ENCODE peak calls at places on chromosomes 16 and 17, in five cellular contexts. One of them, this sample, is unnamed.

GRCh38 chr17:66431910-66432309 is 129.5 kb downstream of the PRKCA start:
- DNase-seq in activated CD4-positive, alpha-beta T cell treated with anti-CD3 and anti-CD28 coated beads, Interleukin-2, amount 50 U/mL, for 24 hours: no peak
- DNase-seq in stimulated activated CD4-positive, alpha-beta T cell treated with anti-CD3 and anti-CD28 coated beads, Interleukin-2, amount 100 ng/mL, for 4 hours: no peak
- DNase-seq in WTC11: no peak
- DNase-seq in T follicular helper cell: no peak
- DNase-seq in this sample: no peak

GRCh38 chr17:21379080-21379711 is 3.0 kb downstream of the KCNJ12 start:
- DNase-seq in activated CD4-positive, alpha-beta T cell treated with anti-CD3 and anti-CD28 coated beads, Interleukin-2, amount 50 U/mL, for 24 hours: no peak
- DNase-seq in stimulated activated CD4-positive, alpha-beta T cell treated with anti-CD3 and anti-CD28 coated beads, Interleukin-2, amount 100 ng/mL, for 4 hours: no peak
- DNase-seq in WTC11: no peak
- DNase-seq in T follicular helper cell: no peak
- DNase-seq in this sample: no peak

GRCh38 chr17:16002708-16003265 is 3.2 kb downstream of the TTC19 start:
- DNase-seq in activated CD4-positive, alpha-beta T cell treated with anti-CD3 and anti-CD28 coated beads, Interleukin-2, amount 50 U/mL, for 24 hours: no peak
- DNase-seq in stimulated activated CD4-positive, alpha-beta T cell treated with anti-CD3 and anti-CD28 coated beads, Interleukin-2, amount 100 ng/mL, for 4 hours: no peak
- DNase-seq in WTC11: no peak
- DNase-seq in T follicular helper cell: no peak
- DNase-seq in this sample: no peak

GRCh38 chr17:77247048-77247541 is 106.3 kb downstream of the SEC14L1 start:
- DNase-seq in activated CD4-positive, alpha-beta T cell treated with anti-CD3 and anti-CD28 coated beads, Interleukin-2, amount 50 U/mL, for 24 hours: peak
- DNase-seq in stimulated activated CD4-positive, alpha-beta T cell treated with anti-CD3 and anti-CD28 coated beads, Interleukin-2, amount 100 ng/mL, for 4 hours: peak
- DNase-seq in WTC11: peak
- DNase-seq in T follicular helper cell: peak
- DNase-seq in this sample: peak

GRCh38 chr17:38912221-38912813 is 13.1 kb upstream of the LASP1NB start:
- DNase-seq in activated CD4-positive, alpha-beta T cell treated with anti-CD3 and anti-CD28 coated beads, Interleukin-2, amount 50 U/mL, for 24 hours: no peak
- DNase-seq in stimulated activated CD4-positive, alpha-beta T cell treated with anti-CD3 and anti-CD28 coated beads, Interleukin-2, amount 100 ng/mL, for 4 hours: no peak
- DNase-seq in WTC11: no peak
- DNase-seq in T follicular helper cell: no peak
- DNase-seq in this sample: no peak

GRCh38 chr17:42894283-42895184 is 6.1 kb upstream of the G6PC1 start:
- DNase-seq in activated CD4-positive, alpha-beta T cell treated with anti-CD3 and anti-CD28 coated beads, Interleukin-2, amount 50 U/mL, for 24 hours: no peak
- DNase-seq in stimulated activated CD4-positive, alpha-beta T cell treated with anti-CD3 and anti-CD28 coated beads, Interleukin-2, amount 100 ng/mL, for 4 hours: no peak
- DNase-seq in WTC11: no peak
- DNase-seq in T follicular helper cell: no peak
- DNase-seq in this sample: no peak

GRCh38 chr17:47757416-47757815 is 24.4 kb downstream of the TBX21 start:
- DNase-seq in activated CD4-positive, alpha-beta T cell treated with anti-CD3 and anti-CD28 coated beads, Interleukin-2, amount 50 U/mL, for 24 hours: no peak
- DNase-seq in stimulated activated CD4-positive, alpha-beta T cell treated with anti-CD3 and anti-CD28 coated beads, Interleukin-2, amount 100 ng/mL, for 4 hours: no peak
- DNase-seq in WTC11: no peak
- DNase-seq in T follicular helper cell: no peak
- DNase-seq in this sample: no peak

GRCh38 chr17:48718162-48718780 is 4.0 kb downstream of the PRAC1 start:
- DNase-seq in activated CD4-positive, alpha-beta T cell treated with anti-CD3 and anti-CD28 coated beads, Interleukin-2, amount 50 U/mL, for 24 hours: no peak
- DNase-seq in stimulated activated CD4-positive, alpha-beta T cell treated with anti-CD3 and anti-CD28 coated beads, Interleukin-2, amount 100 ng/mL, for 4 hours: no peak
- DNase-seq in WTC11: no peak
- DNase-seq in T follicular helper cell: no peak
- DNase-seq in this sample: no peak

GRCh38 chr16:47180073-47180472 is 36.3 kb upstream of the NETO2 start:
- DNase-seq in activated CD4-positive, alpha-beta T cell treated with anti-CD3 and anti-CD28 coated beads, Interleukin-2, amount 50 U/mL, for 24 hours: no peak
- DNase-seq in stimulated activated CD4-positive, alpha-beta T cell treated with anti-CD3 and anti-CD28 coated beads, Interleukin-2, amount 100 ng/mL, for 4 hours: no peak
- DNase-seq in WTC11: no peak
- DNase-seq in T follicular helper cell: no peak
- DNase-seq in this sample: no peak

GRCh38 chr16:73683804-73684203 is 612.8 kb upstream of the PSMD7 start:
- DNase-seq in activated CD4-positive, alpha-beta T cell treated with anti-CD3 and anti-CD28 coated beads, Interleukin-2, amount 50 U/mL, for 24 hours: no peak
- DNase-seq in stimulated activated CD4-positive, alpha-beta T cell treated with anti-CD3 and anti-CD28 coated beads, Interleukin-2, amount 100 ng/mL, for 4 hours: no peak
- DNase-seq in WTC11: no peak
- DNase-seq in T follicular helper cell: no peak
- DNase-seq in this sample: no peak

GRCh38 chr16:85528528-85529387 is 84.4 kb upstream of the GSE1 start:
- DNase-seq in activated CD4-positive, alpha-beta T cell treated with anti-CD3 and anti-CD28 coated beads, Interleukin-2, amount 50 U/mL, for 24 hours: no peak
- DNase-seq in stimulated activated CD4-positive, alpha-beta T cell treated with anti-CD3 and anti-CD28 coated beads, Interleukin-2, amount 100 ng/mL, for 4 hours: no peak
- DNase-seq in WTC11: no peak
- DNase-seq in T follicular helper cell: no peak
- DNase-seq in this sample: no peak

GRCh38 chr17:4506180-4506814 is 7.6 kb downstream of the SPNS2 start:
- DNase-seq in activated CD4-positive, alpha-beta T cell treated with anti-CD3 and anti-CD28 coated beads, Interleukin-2, amount 50 U/mL, for 24 hours: no peak
- DNase-seq in stimulated activated CD4-positive, alpha-beta T cell treated with anti-CD3 and anti-CD28 coated beads, Interleukin-2, amount 100 ng/mL, for 4 hours: no peak
- DNase-seq in WTC11: no peak
- DNase-seq in T follicular helper cell: no peak
- DNase-seq in this sample: no peak

GRCh38 chr16:5422643-5423496 is 325.3 kb upstream of the EEF2KMT start:
- DNase-seq in activated CD4-positive, alpha-beta T cell treated with anti-CD3 and anti-CD28 coated beads, Interleukin-2, amount 50 U/mL, for 24 hours: no peak
- DNase-seq in stimulated activated CD4-positive, alpha-beta T cell treated with anti-CD3 and anti-CD28 coated beads, Interleukin-2, amount 100 ng/mL, for 4 hours: no peak
- DNase-seq in WTC11: no peak
- DNase-seq in T follicular helper cell: no peak
- DNase-seq in this sample: no peak

GRCh38 chr16:80594756-80595155 is 54.0 kb downstream of the DYNLRB2 start:
- DNase-seq in activated CD4-positive, alpha-beta T cell treated with anti-CD3 and anti-CD28 coated beads, Interleukin-2, amount 50 U/mL, for 24 hours: no peak
- DNase-seq in stimulated activated CD4-positive, alpha-beta T cell treated with anti-CD3 and anti-CD28 coated beads, Interleukin-2, amount 100 ng/mL, for 4 hours: no peak
- DNase-seq in WTC11: no peak
- DNase-seq in T follicular helper cell: no peak
- DNase-seq in this sample: no peak

GRCh38 chr16:971582-971905 is 760 bp upstream of the LMF1 start:
- DNase-seq in activated CD4-positive, alpha-beta T cell treated with anti-CD3 and anti-CD28 coated beads, Interleukin-2, amount 50 U/mL, for 24 hours: no peak
- DNase-seq in stimulated activated CD4-positive, alpha-beta T cell treated with anti-CD3 and anti-CD28 coated beads, Interleukin-2, amount 100 ng/mL, for 4 hours: no peak
- DNase-seq in WTC11: no peak
- DNase-seq in T follicular helper cell: no peak
- DNase-seq in this sample: no peak

GRCh38 chr17:42253173-42253545 is 23.0 kb downstream of the STAT5B start:
- DNase-seq in activated CD4-positive, alpha-beta T cell treated with anti-CD3 and anti-CD28 coated beads, Interleukin-2, amount 50 U/mL, for 24 hours: no peak
- DNase-seq in stimulated activated CD4-positive, alpha-beta T cell treated with anti-CD3 and anti-CD28 coated beads, Interleukin-2, amount 100 ng/mL, for 4 hours: no peak
- DNase-seq in WTC11: no peak
- DNase-seq in T follicular helper cell: no peak
- DNase-seq in this sample: no peak

GRCh38 chr17:36697907-36698526 is 96.6 kb downstream of the MRM1 start:
- DNase-seq in activated CD4-positive, alpha-beta T cell treated with anti-CD3 and anti-CD28 coated beads, Interleukin-2, amount 50 U/mL, for 24 hours: no peak
- DNase-seq in stimulated activated CD4-positive, alpha-beta T cell treated with anti-CD3 and anti-CD28 coated beads, Interleukin-2, amount 100 ng/mL, for 4 hours: no peak
- DNase-seq in WTC11: peak
- DNase-seq in T follicular helper cell: no peak
- DNase-seq in this sample: no peak

GRCh38 chr17:47797797-47798196 is 23.8 kb downstream of the OSBPL7 start:
- DNase-seq in activated CD4-positive, alpha-beta T cell treated with anti-CD3 and anti-CD28 coated beads, Interleukin-2, amount 50 U/mL, for 24 hours: no peak
- DNase-seq in stimulated activated CD4-positive, alpha-beta T cell treated with anti-CD3 and anti-CD28 coated beads, Interleukin-2, amount 100 ng/mL, for 4 hours: no peak
- DNase-seq in WTC11: peak
- DNase-seq in T follicular helper cell: no peak
- DNase-seq in this sample: no peak

GRCh38 chr17:58121925-58122324 is 26.3 kb upstream of the OR4D1 start:
- DNase-seq in activated CD4-positive, alpha-beta T cell treated with anti-CD3 and anti-CD28 coated beads, Interleukin-2, amount 50 U/mL, for 24 hours: no peak
- DNase-seq in stimulated activated CD4-positive, alpha-beta T cell treated with anti-CD3 and anti-CD28 coated beads, Interleukin-2, amount 100 ng/mL, for 4 hours: no peak
- DNase-seq in WTC11: peak
- DNase-seq in T follicular helper cell: peak
- DNase-seq in this sample: no peak

GRCh38 chr16:15602285-15603044 is 40.5 kb downstream of the MARF1 start:
- DNase-seq in activated CD4-positive, alpha-beta T cell treated with anti-CD3 and anti-CD28 coated beads, Interleukin-2, amount 50 U/mL, for 24 hours: no peak
- DNase-seq in stimulated activated CD4-positive, alpha-beta T cell treated with anti-CD3 and anti-CD28 coated beads, Interleukin-2, amount 100 ng/mL, for 4 hours: no peak
- DNase-seq in WTC11: no peak
- DNase-seq in T follicular helper cell: no peak
- DNase-seq in this sample: no peak

GRCh38 chr16:27720731-27721547 is 171.0 kb downstream of the KATNIP start:
- DNase-seq in activated CD4-positive, alpha-beta T cell treated with anti-CD3 and anti-CD28 coated beads, Interleukin-2, amount 50 U/mL, for 24 hours: no peak
- DNase-seq in stimulated activated CD4-positive, alpha-beta T cell treated with anti-CD3 and anti-CD28 coated beads, Interleukin-2, amount 100 ng/mL, for 4 hours: no peak
- DNase-seq in WTC11: no peak
- DNase-seq in T follicular helper cell: no peak
- DNase-seq in this sample: no peak

GRCh38 chr17:18031955-18032354 is 7.0 kb downstream of the ATPAF2 start:
- DNase-seq in activated CD4-positive, alpha-beta T cell treated with anti-CD3 and anti-CD28 coated beads, Interleukin-2, amount 50 U/mL, for 24 hours: no peak
- DNase-seq in stimulated activated CD4-positive, alpha-beta T cell treated with anti-CD3 and anti-CD28 coated beads, Interleukin-2, amount 100 ng/mL, for 4 hours: no peak
- DNase-seq in WTC11: no peak
- DNase-seq in T follicular helper cell: no peak
- DNase-seq in this sample: no peak

GRCh38 chr16:7482028-7482427 is 149.4 kb downstream of the RBFOX1 start:
- DNase-seq in activated CD4-positive, alpha-beta T cell treated with anti-CD3 and anti-CD28 coated beads, Interleukin-2, amount 50 U/mL, for 24 hours: no peak
- DNase-seq in stimulated activated CD4-positive, alpha-beta T cell treated with anti-CD3 and anti-CD28 coated beads, Interleukin-2, amount 100 ng/mL, for 4 hours: no peak
- DNase-seq in WTC11: no peak
- DNase-seq in T follicular helper cell: no peak
- DNase-seq in this sample: no peak

GRCh38 chr16:30786936-30787612 is at the start of gene ZNF629:
- DNase-seq in activated CD4-positive, alpha-beta T cell treated with anti-CD3 and anti-CD28 coated beads, Interleukin-2, amount 50 U/mL, for 24 hours: no peak
- DNase-seq in stimulated activated CD4-positive, alpha-beta T cell treated with anti-CD3 and anti-CD28 coated beads, Interleukin-2, amount 100 ng/mL, for 4 hours: no peak
- DNase-seq in WTC11: peak
- DNase-seq in T follicular helper cell: no peak
- DNase-seq in this sample: no peak

GRCh38 chr16:35750157-35750689 is 2290.8 kb downstream of the TP53TG3F start:
- DNase-seq in activated CD4-positive, alpha-beta T cell treated with anti-CD3 and anti-CD28 coated beads, Interleukin-2, amount 50 U/mL, for 24 hours: no peak
- DNase-seq in stimulated activated CD4-positive, alpha-beta T cell treated with anti-CD3 and anti-CD28 coated beads, Interleukin-2, amount 100 ng/mL, for 4 hours: no peak
- DNase-seq in WTC11: no peak
- DNase-seq in T follicular helper cell: no peak
- DNase-seq in this sample: no peak

GRCh38 chr17:28569446-28569845 is 1.9 kb downstream of the PIGS start:
- DNase-seq in activated CD4-positive, alpha-beta T cell treated with anti-CD3 and anti-CD28 coated beads, Interleukin-2, amount 50 U/mL, for 24 hours: no peak
- DNase-seq in stimulated activated CD4-positive, alpha-beta T cell treated with anti-CD3 and anti-CD28 coated beads, Interleukin-2, amount 100 ng/mL, for 4 hours: no peak
- DNase-seq in WTC11: no peak
- DNase-seq in T follicular helper cell: no peak
- DNase-seq in this sample: no peak

GRCh38 chr16:30987581-30988190 is 2.7 kb downstream of the HSD3B7 start:
- DNase-seq in activated CD4-positive, alpha-beta T cell treated with anti-CD3 and anti-CD28 coated beads, Interleukin-2, amount 50 U/mL, for 24 hours: no peak
- DNase-seq in stimulated activated CD4-positive, alpha-beta T cell treated with anti-CD3 and anti-CD28 coated beads, Interleukin-2, amount 100 ng/mL, for 4 hours: no peak
- DNase-seq in WTC11: no peak
- DNase-seq in T follicular helper cell: no peak
- DNase-seq in this sample: no peak

GRCh38 chr16:78984324-78984723 is 616.2 kb downstream of the MAF start:
- DNase-seq in activated CD4-positive, alpha-beta T cell treated with anti-CD3 and anti-CD28 coated beads, Interleukin-2, amount 50 U/mL, for 24 hours: no peak
- DNase-seq in stimulated activated CD4-positive, alpha-beta T cell treated with anti-CD3 and anti-CD28 coated beads, Interleukin-2, amount 100 ng/mL, for 4 hours: no peak
- DNase-seq in WTC11: no peak
- DNase-seq in T follicular helper cell: no peak
- DNase-seq in this sample: no peak

GRCh38 chr16:89104930-89105571 is 11.4 kb downstream of the ACSF3 start:
- DNase-seq in activated CD4-positive, alpha-beta T cell treated with anti-CD3 and anti-CD28 coated beads, Interleukin-2, amount 50 U/mL, for 24 hours: no peak
- DNase-seq in stimulated activated CD4-positive, alpha-beta T cell treated with anti-CD3 and anti-CD28 coated beads, Interleukin-2, amount 100 ng/mL, for 4 hours: no peak
- DNase-seq in WTC11: no peak
- DNase-seq in T follicular helper cell: no peak
- DNase-seq in this sample: no peak

GRCh38 chr17:47934856-47935255 is 6.5 kb upstream of the PNPO start:
- DNase-seq in activated CD4-positive, alpha-beta T cell treated with anti-CD3 and anti-CD28 coated beads, Interleukin-2, amount 50 U/mL, for 24 hours: no peak
- DNase-seq in stimulated activated CD4-positive, alpha-beta T cell treated with anti-CD3 and anti-CD28 coated beads, Interleukin-2, amount 100 ng/mL, for 4 hours: no peak
- DNase-seq in WTC11: no peak
- DNase-seq in T follicular helper cell: no peak
- DNase-seq in this sample: no peak

GRCh38 chr17:36463916-36464764 is 22.3 kb upstream of the ZNHIT3 start:
- DNase-seq in activated CD4-positive, alpha-beta T cell treated with anti-CD3 and anti-CD28 coated beads, Interleukin-2, amount 50 U/mL, for 24 hours: peak
- DNase-seq in stimulated activated CD4-positive, alpha-beta T cell treated with anti-CD3 and anti-CD28 coated beads, Interleukin-2, amount 100 ng/mL, for 4 hours: no peak
- DNase-seq in WTC11: peak
- DNase-seq in T follicular helper cell: no peak
- DNase-seq in this sample: no peak

GRCh38 chr17:5874486-5874885 is 195.7 kb upstream of the WSCD1 start:
- DNase-seq in activated CD4-positive, alpha-beta T cell treated with anti-CD3 and anti-CD28 coated beads, Interleukin-2, amount 50 U/mL, for 24 hours: no peak
- DNase-seq in stimulated activated CD4-positive, alpha-beta T cell treated with anti-CD3 and anti-CD28 coated beads, Interleukin-2, amount 100 ng/mL, for 4 hours: no peak
- DNase-seq in WTC11: no peak
- DNase-seq in T follicular helper cell: no peak
- DNase-seq in this sample: no peak

GRCh38 chr17:36610472-36610871 is 9.1 kb downstream of the MRM1 start:
- DNase-seq in activated CD4-positive, alpha-beta T cell treated with anti-CD3 and anti-CD28 coated beads, Interleukin-2, amount 50 U/mL, for 24 hours: no peak
- DNase-seq in stimulated activated CD4-positive, alpha-beta T cell treated with anti-CD3 and anti-CD28 coated beads, Interleukin-2, amount 100 ng/mL, for 4 hours: no peak
- DNase-seq in WTC11: no peak
- DNase-seq in T follicular helper cell: no peak
- DNase-seq in this sample: no peak

GRCh38 chr16:86286991-86287640 is 223.2 kb upstream of the FOXF1 start:
- DNase-seq in activated CD4-positive, alpha-beta T cell treated with anti-CD3 and anti-CD28 coated beads, Interleukin-2, amount 50 U/mL, for 24 hours: no peak
- DNase-seq in stimulated activated CD4-positive, alpha-beta T cell treated with anti-CD3 and anti-CD28 coated beads, Interleukin-2, amount 100 ng/mL, for 4 hours: no peak
- DNase-seq in WTC11: peak
- DNase-seq in T follicular helper cell: no peak
- DNase-seq in this sample: no peak

GRCh38 chr17:33239702-33240101 is 53.4 kb downstream of the ASIC2 start:
- DNase-seq in activated CD4-positive, alpha-beta T cell treated with anti-CD3 and anti-CD28 coated beads, Interleukin-2, amount 50 U/mL, for 24 hours: no peak
- DNase-seq in stimulated activated CD4-positive, alpha-beta T cell treated with anti-CD3 and anti-CD28 coated beads, Interleukin-2, amount 100 ng/mL, for 4 hours: no peak
- DNase-seq in WTC11: no peak
- DNase-seq in T follicular helper cell: no peak
- DNase-seq in this sample: no peak

GRCh38 chr16:31529398-31530312 is 2.0 kb downstream of the AHSP start:
- DNase-seq in activated CD4-positive, alpha-beta T cell treated with anti-CD3 and anti-CD28 coated beads, Interleukin-2, amount 50 U/mL, for 24 hours: no peak
- DNase-seq in stimulated activated CD4-positive, alpha-beta T cell treated with anti-CD3 and anti-CD28 coated beads, Interleukin-2, amount 100 ng/mL, for 4 hours: peak
- DNase-seq in WTC11: peak
- DNase-seq in T follicular helper cell: no peak
- DNase-seq in this sample: no peak

GRCh38 chr17:6303664-6304063 is 131.3 kb downstream of the AIPL1 start:
- DNase-seq in activated CD4-positive, alpha-beta T cell treated with anti-CD3 and anti-CD28 coated beads, Interleukin-2, amount 50 U/mL, for 24 hours: no peak
- DNase-seq in stimulated activated CD4-positive, alpha-beta T cell treated with anti-CD3 and anti-CD28 coated beads, Interleukin-2, amount 100 ng/mL, for 4 hours: no peak
- DNase-seq in WTC11: peak
- DNase-seq in T follicular helper cell: no peak
- DNase-seq in this sample: no peak

This sample was measured in NCI-H2029 treated with DMSO at 0.1 percent for 48 hours.